ENCODE peak calls at places on chromosome 7, in eight cellular contexts. One of them, this sample, is unnamed.

GRCh38 chr7:130926021-130926691 is 192.1 kb upstream of the KLF14 start:
- DNase-seq in gastrocnemius medialis: no peak
- DNase-seq in uterus: no peak
- DNase-seq in OCI-LY7: no peak
- DNase-seq in cardiac muscle cell: no peak
- DNase-seq in pancreas: no peak
- DNase-seq in IMR-90: no peak
- DNase-seq in colonic mucosa: no peak
- DNase-seq in this sample: no peak

GRCh38 chr7:39949980-39950472 is at the start of gene CDK13:
- DNase-seq in gastrocnemius medialis: peak; percentile 47
- DNase-seq in uterus: peak; percentile 70
- DNase-seq in colonic mucosa: peak; percentile 80
- DNase-seq in OCI-LY7: peak; percentile 90
- DNase-seq in cardiac muscle cell: peak; percentile 83
- DNase-seq in IMR-90: peak; percentile 64
- DNase-seq in pancreas: peak; percentile 82
- DNase-seq in this sample: peak; percentile 86

GRCh38 chr7:105599551-105599950 is 18.3 kb upstream of the EFCAB10 start:
- DNase-seq in OCI-LY7: no peak
- DNase-seq in gastrocnemius medialis: no peak
- DNase-seq in IMR-90: no peak
- DNase-seq in uterus: no peak
- DNase-seq in colonic mucosa: no peak
- DNase-seq in cardiac muscle cell: peak; percentile 40
- DNase-seq in pancreas: no peak
- DNase-seq in this sample: no peak

GRCh38 chr7:113891828-113892227 is 27.0 kb downstream of the PPP1R3A start:
- DNase-seq in gastrocnemius medialis: no peak
- DNase-seq in cardiac muscle cell: no peak
- DNase-seq in uterus: no peak
- DNase-seq in pancreas: no peak
- DNase-seq in colonic mucosa: no peak
- DNase-seq in OCI-LY7: no peak
- DNase-seq in IMR-90: peak; percentile 56
- DNase-seq in this sample: no peak

GRCh38 chr7:123888192-123888591 is 36.8 kb upstream of the SPAM1 start:
- DNase-seq in gastrocnemius medialis: no peak
- DNase-seq in cardiac muscle cell: no peak
- DNase-seq in colonic mucosa: no peak
- DNase-seq in IMR-90: no peak
- DNase-seq in uterus: no peak
- DNase-seq in OCI-LY7: no peak
- DNase-seq in pancreas: no peak
- DNase-seq in this sample: no peak

GRCh38 chr7:6589829-6590644 is at the start of gene INTS15:
- DNase-seq in gastrocnemius medialis: peak; percentile 18
- DNase-seq in cardiac muscle cell: peak; percentile 91
- DNase-seq in pancreas: peak; percentile 77
- DNase-seq in OCI-LY7: peak; percentile 88
- DNase-seq in uterus: peak; percentile 77
- DNase-seq in colonic mucosa: peak; percentile 74
- DNase-seq in IMR-90: peak; percentile 77
- DNase-seq in this sample: peak; percentile 68

GRCh38 chr7:87339373-87339897 is 6.0 kb upstream of the CROT start:
- DNase-seq in pancreas: no peak
- DNase-seq in colonic mucosa: no peak
- DNase-seq in IMR-90: no peak
- DNase-seq in OCI-LY7: no peak
- DNase-seq in gastrocnemius medialis: no peak
- DNase-seq in cardiac muscle cell: no peak
- DNase-seq in uterus: no peak
- DNase-seq in this sample: no peak

GRCh38 chr7:375901-376305 is 85.9 kb downstream of the FOXL3 start:
- DNase-seq in cardiac muscle cell: no peak
- DNase-seq in uterus: peak; percentile 11
- DNase-seq in colonic mucosa: peak; percentile 15
- DNase-seq in OCI-LY7: no peak
- DNase-seq in gastrocnemius medialis: no peak
- DNase-seq in IMR-90: no peak
- DNase-seq in pancreas: no peak
- DNase-seq in this sample: no peak

GRCh38 chr7:156039971-156040677 is 227.9 kb upstream of the SHH start:
- DNase-seq in cardiac muscle cell: no peak
- DNase-seq in IMR-90: no peak
- DNase-seq in colonic mucosa: no peak
- DNase-seq in uterus: no peak
- DNase-seq in pancreas: no peak
- DNase-seq in gastrocnemius medialis: no peak
- DNase-seq in OCI-LY7: no peak
- DNase-seq in this sample: no peak

GRCh38 chr7:50657912-50658311 is 92.7 kb upstream of the DDC start:
- DNase-seq in gastrocnemius medialis: no peak
- DNase-seq in OCI-LY7: no peak
- DNase-seq in uterus: no peak
- DNase-seq in colonic mucosa: no peak
- DNase-seq in IMR-90: no peak
- DNase-seq in cardiac muscle cell: no peak
- DNase-seq in pancreas: no peak
- DNase-seq in this sample: peak; percentile 13

GRCh38 chr7:77327932-77328628 is 88.1 kb downstream of the GSAP start:
- DNase-seq in IMR-90: no peak
- DNase-seq in colonic mucosa: no peak
- DNase-seq in pancreas: no peak
- DNase-seq in gastrocnemius medialis: no peak
- DNase-seq in OCI-LY7: no peak
- DNase-seq in uterus: no peak
- DNase-seq in cardiac muscle cell: no peak
- DNase-seq in this sample: no peak

GRCh38 chr7:26326211-26326610 is 34.5 kb downstream of the SNX10 start:
- DNase-seq in colonic mucosa: no peak
- DNase-seq in OCI-LY7: no peak
- DNase-seq in gastrocnemius medialis: no peak
- DNase-seq in cardiac muscle cell: no peak
- DNase-seq in uterus: no peak
- DNase-seq in IMR-90: no peak
- DNase-seq in pancreas: no peak
- DNase-seq in this sample: no peak

GRCh38 chr7:130379019-130379418 is 1.3 kb upstream of the CPA1 start:
- DNase-seq in colonic mucosa: no peak
- DNase-seq in cardiac muscle cell: no peak
- DNase-seq in gastrocnemius medialis: no peak
- DNase-seq in IMR-90: no peak
- DNase-seq in uterus: no peak
- DNase-seq in OCI-LY7: no peak
- DNase-seq in pancreas: no peak
- DNase-seq in this sample: no peak

GRCh38 chr7:41323811-41324210 is 379.1 kb downstream of the INHBA start:
- DNase-seq in cardiac muscle cell: no peak
- DNase-seq in OCI-LY7: no peak
- DNase-seq in gastrocnemius medialis: no peak
- DNase-seq in uterus: no peak
- DNase-seq in IMR-90: no peak
- DNase-seq in pancreas: no peak
- DNase-seq in colonic mucosa: no peak
- DNase-seq in this sample: no peak

GRCh38 chr7:50507898-50508470 is 57.2 kb downstream of the DDC start:
- DNase-seq in cardiac muscle cell: peak; percentile 13
- DNase-seq in colonic mucosa: no peak
- DNase-seq in gastrocnemius medialis: peak; percentile 80
- DNase-seq in pancreas: no peak
- DNase-seq in OCI-LY7: no peak
- DNase-seq in IMR-90: no peak
- DNase-seq in uterus: no peak
- DNase-seq in this sample: no peak

GRCh38 chr7:54921116-54921515 is 97.7 kb upstream of the EGFR start:
- DNase-seq in uterus: no peak
- DNase-seq in IMR-90: no peak
- DNase-seq in pancreas: no peak
- DNase-seq in gastrocnemius medialis: no peak
- DNase-seq in OCI-LY7: no peak
- DNase-seq in cardiac muscle cell: no peak
- DNase-seq in colonic mucosa: no peak
- DNase-seq in this sample: no peak

DNA sequence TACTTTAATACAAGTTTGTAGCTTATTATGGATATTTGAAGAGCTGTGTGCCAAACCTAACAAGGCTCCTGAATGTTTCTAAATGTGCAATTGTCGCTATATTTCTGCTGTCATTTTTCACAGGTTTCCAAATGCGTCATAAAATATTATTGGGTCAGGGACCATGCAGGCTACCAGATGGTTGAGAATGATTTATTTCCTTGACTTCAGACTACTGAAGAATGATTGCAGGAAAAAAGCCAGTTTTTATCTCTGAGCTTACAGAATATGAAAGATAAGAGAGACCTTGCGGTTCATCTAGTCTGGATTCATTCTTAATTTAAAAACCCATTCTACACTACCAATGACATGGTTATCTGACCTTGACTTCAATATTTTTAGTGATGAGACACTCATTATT is 55.2 kb downstream of the TSPAN12 start:
- DNase-seq in uterus: no peak
- DNase-seq in OCI-LY7: no peak
- DNase-seq in pancreas: no peak
- DNase-seq in colonic mucosa: no peak
- DNase-seq in IMR-90: no peak
- DNase-seq in cardiac muscle cell: no peak
- DNase-seq in gastrocnemius medialis: no peak
- DNase-seq in this sample: no peak
- H3K27ac ChIP-seq in uterus: no peak overlapping the region
- H3K27ac ChIP-seq in OCI-LY7: no peak overlapping the region
- H3K27ac ChIP-seq in pancreas: no peak overlapping the region
- H3K27ac ChIP-seq in colonic mucosa: no peak overlapping the region
- H3K27ac ChIP-seq in IMR-90: no peak overlapping the region
- H3K27ac ChIP-seq in cardiac muscle cell: no peak overlapping the region
- H3K27ac ChIP-seq in gastrocnemius medialis: no peak overlapping the region
- H3K27ac ChIP-seq in this sample: no peak overlapping the region

GRCh38 chr7:101238226-101239182 is 902 bp upstream of the CLDN15 start:
- DNase-seq in OCI-LY7: no peak
- DNase-seq in colonic mucosa: no peak
- DNase-seq in uterus: no peak
- DNase-seq in IMR-90: no peak
- DNase-seq in pancreas: no peak
- DNase-seq in cardiac muscle cell: no peak
- DNase-seq in gastrocnemius medialis: no peak
- DNase-seq in this sample: no peak

GRCh38 chr7:101240226-101241014 is 2.8 kb upstream of the CLDN15 start:
- DNase-seq in colonic mucosa: no peak
- DNase-seq in pancreas: no peak
- DNase-seq in gastrocnemius medialis: no peak
- DNase-seq in uterus: no peak
- DNase-seq in cardiac muscle cell: no peak
- DNase-seq in IMR-90: no peak
- DNase-seq in OCI-LY7: no peak
- DNase-seq in this sample: no peak

GRCh38 chr7:101241015-101241363 is 3.4 kb upstream of the CLDN15 start:
- DNase-seq in gastrocnemius medialis: no peak
- DNase-seq in uterus: no peak
- DNase-seq in IMR-90: no peak
- DNase-seq in cardiac muscle cell: no peak
- DNase-seq in OCI-LY7: no peak
- DNase-seq in pancreas: no peak
- DNase-seq in colonic mucosa: no peak
- DNase-seq in this sample: no peak

GRCh38 chr7:101239191-101239950 is 1.8 kb upstream of the CLDN15 start:
- DNase-seq in cardiac muscle cell: no peak
- DNase-seq in OCI-LY7: no peak
- DNase-seq in colonic mucosa: no peak
- DNase-seq in uterus: no peak
- DNase-seq in pancreas: no peak
- DNase-seq in gastrocnemius medialis: no peak
- DNase-seq in IMR-90: no peak
- DNase-seq in this sample: no peak

DNA sequence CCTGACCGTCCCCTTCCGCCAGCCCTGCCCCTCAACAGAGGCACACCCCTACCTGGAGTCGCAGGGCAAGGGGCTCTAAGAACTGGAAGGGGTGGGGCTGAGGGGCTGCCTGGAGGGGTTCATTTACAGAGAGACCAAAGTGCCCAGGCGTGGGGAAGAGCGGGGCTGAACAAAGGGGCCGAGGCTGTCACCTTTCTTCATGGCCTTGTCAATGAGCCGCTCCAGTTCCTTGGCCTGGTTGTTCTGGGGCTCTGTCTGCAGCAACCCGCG is 2.3 kb upstream of the CLDN15 start:
- DNase-seq in colonic mucosa: no peak
- DNase-seq in gastrocnemius medialis: no peak
- DNase-seq in cardiac muscle cell: no peak
- DNase-seq in OCI-LY7: no peak
- DNase-seq in pancreas: no peak
- DNase-seq in IMR-90: no peak
- DNase-seq in uterus: no peak
- DNase-seq in this sample: no peak
- H3K36me3 ChIP-seq in colonic mucosa: no peaks in the 10 kb centered on the region
- H3K36me3 ChIP-seq in gastrocnemius medialis: peaks cover 25% of the 10 kb centered on the region
- H3K36me3 ChIP-seq in cardiac muscle cell: peaks cover 8% of the 10 kb centered on the region
- H3K36me3 ChIP-seq in OCI-LY7: peaks cover 47% of the 10 kb centered on the region
- H3K36me3 ChIP-seq in pancreas: no peaks in the 10 kb centered on the region
- H3K36me3 ChIP-seq in IMR-90: peaks cover 35% of the 10 kb centered on the region
- H3K36me3 ChIP-seq in uterus: no peaks in the 10 kb centered on the region
- H3K36me3 ChIP-seq in this sample: peaks cover 27% of the 10 kb centered on the region

GRCh38 chr7:74115326-74115725 is 31.7 kb downstream of the LIMK1 start:
- DNase-seq in OCI-LY7: no peak
- DNase-seq in IMR-90: no peak
- DNase-seq in pancreas: no peak
- DNase-seq in gastrocnemius medialis: no peak
- DNase-seq in cardiac muscle cell: no peak
- DNase-seq in uterus: no peak
- DNase-seq in colonic mucosa: no peak
- DNase-seq in this sample: no peak
- TF ChIP-seq CTCF in OCI-LY7: peak; percentile 43
- TF ChIP-seq CTCF in IMR-90: no peak
- TF ChIP-seq CTCF in pancreas: no peak
- TF ChIP-seq CTCF in gastrocnemius medialis: no peak
- TF ChIP-seq CTCF in cardiac muscle cell: no peak
- TF ChIP-seq CTCF in uterus: no peak
- TF ChIP-seq CTCF in colonic mucosa: no peak
- TF ChIP-seq CTCF in this sample: no peak

GRCh38 chr7:84039432-84039831 is 155.2 kb downstream of the SEMA3A start:
- DNase-seq in gastrocnemius medialis: no peak
- DNase-seq in IMR-90: no peak
- DNase-seq in colonic mucosa: no peak
- DNase-seq in pancreas: no peak
- DNase-seq in uterus: no peak
- DNase-seq in OCI-LY7: no peak
- DNase-seq in cardiac muscle cell: no peak
- DNase-seq in this sample: no peak

GRCh38 chr7:84042110-84042539 is 152.5 kb downstream of the SEMA3A start:
- DNase-seq in pancreas: no peak
- DNase-seq in gastrocnemius medialis: no peak
- DNase-seq in OCI-LY7: no peak
- DNase-seq in uterus: no peak
- DNase-seq in cardiac muscle cell: no peak
- DNase-seq in IMR-90: peak; percentile 84
- DNase-seq in colonic mucosa: no peak
- DNase-seq in this sample: no peak

GRCh38 chr7:84040365-84040764 is 154.2 kb downstream of the SEMA3A start:
- DNase-seq in IMR-90: no peak
- DNase-seq in OCI-LY7: no peak
- DNase-seq in uterus: no peak
- DNase-seq in pancreas: no peak
- DNase-seq in cardiac muscle cell: no peak
- DNase-seq in colonic mucosa: no peak
- DNase-seq in gastrocnemius medialis: no peak
- DNase-seq in this sample: no peak

GRCh38 chr7:84043661-84044191 is 150.9 kb downstream of the SEMA3A start:
- DNase-seq in IMR-90: no peak
- DNase-seq in OCI-LY7: no peak
- DNase-seq in uterus: no peak
- DNase-seq in pancreas: no peak
- DNase-seq in gastrocnemius medialis: no peak
- DNase-seq in colonic mucosa: no peak
- DNase-seq in cardiac muscle cell: peak; percentile 25
- DNase-seq in this sample: no peak

GRCh38 chr7:84041649-84042048 is 152.9 kb downstream of the SEMA3A start:
- DNase-seq in pancreas: no peak
- DNase-seq in OCI-LY7: no peak
- DNase-seq in colonic mucosa: no peak
- DNase-seq in gastrocnemius medialis: no peak
- DNase-seq in IMR-90: no peak
- DNase-seq in cardiac muscle cell: no peak
- DNase-seq in uterus: no peak
- DNase-seq in this sample: no peak
- H3K27ac ChIP-seq in pancreas: no peak overlapping the region
- H3K27ac ChIP-seq in OCI-LY7: no peak overlapping the region
- H3K27ac ChIP-seq in colonic mucosa: no peak overlapping the region
- H3K27ac ChIP-seq in gastrocnemius medialis: no peak overlapping the region
- H3K27ac ChIP-seq in IMR-90: no peak overlapping the region
- H3K27ac ChIP-seq in cardiac muscle cell: no peak overlapping the region
- H3K27ac ChIP-seq in uterus: no peak overlapping the region
- H3K27ac ChIP-seq in this sample: no peak overlapping the region